ENCODE peak calls at places on chromosomes 5 and 9, in six cellular contexts. N, Q, M, G, J and A are unnamed samples. For H3K4me1, the result is how much of the 10 kb centered on the place peaks cover.

GRCh38 chr5:133741396-133741795 is 129.1 kb upstream of the FSTL4 start:
- DNase-seq in N (no peak), G (no peak), M (no peak), J (no peak), Q (no peak), A (no peak)

GRCh38 chr5:136337788-136338187 is 27.6 kb downstream of the TRPC7 start:
- DNase-seq in N (no peak), G (no peak), M (no peak), J (no peak), Q (no peak), A (no peak)

GRCh38 chr9:21095561-21095960 is 17.8 kb upstream of the IFNB1 start:
- DNase-seq in G (no peak), M (peak), J (no peak), N (no peak), Q (no peak), A (peak)

GRCh38 chr9:122029898-122030297 is 63.2 kb downstream of the TTLL11 start:
- DNase-seq in N (no peak), Q (no peak), J (no peak), M (peak), G (no peak), A (no peak)

GRCh38 chr5:61327761-61328753 is 4.0 kb upstream of the ZSWIM6 start:
- DNase-seq in J (no peak), N (peak), Q (no peak), G (peak), M (peak), A (peak)

GRCh38 chr9:130933114-130934046 is 5.7 kb downstream of the FIBCD1 start:
- DNase-seq in J (no peak), M (peak), Q (no peak), G (peak), N (no peak), A (peak)

GRCh38 chr5:94793113-94793815 is 174.8 kb downstream of the SLF1 start:
- DNase-seq in N (no peak), Q (no peak), J (no peak), G (peak), M (peak), A (peak)

GRCh38 chr5:114101153-114101552 is 260.7 kb upstream of the KCNN2 start:
- DNase-seq in Q (no peak), G (peak), N (no peak), J (no peak), M (peak), A (peak)

GRCh38 chr9:114007991-114008666 is 70.0 kb downstream of the AMBP start:
- DNase-seq in M (no peak), N (peak), J (no peak), G (no peak), Q (peak), A (no peak)

GRCh38 chr9:116658265-116658664 is 28.8 kb upstream of the TRIM32 start:
- DNase-seq in G (no peak), J (no peak), N (peak), M (no peak), Q (no peak), A (no peak)

GRCh38 chr9:129289883-129290282 is 111.8 kb upstream of the IER5L start:
- DNase-seq in J (peak), M (no peak), G (no peak), Q (peak), N (peak), A (no peak)

GRCh38 chr5:139698461-139699146 is 50.5 kb downstream of the CXXC5 start:
- DNase-seq in G (peak), M (no peak), J (no peak), Q (peak), N (peak), A (peak)

GRCh38 chr5:139699352-139699751 is 51.2 kb downstream of the CXXC5 start:
- DNase-seq in M (no peak), G (no peak), J (no peak), Q (no peak), N (peak), A (no peak)

GRCh38 chr5:139702548-139702947 is 54.4 kb downstream of the CXXC5 start:
- DNase-seq in G (no peak), N (no peak), J (no peak), M (no peak), Q (no peak), A (no peak)

GRCh38 chr5:139704748-139705147 is 56.6 kb downstream of the CXXC5 start:
- DNase-seq in M (no peak), G (no peak), N (no peak), J (no peak), Q (no peak), A (no peak)

DNA sequence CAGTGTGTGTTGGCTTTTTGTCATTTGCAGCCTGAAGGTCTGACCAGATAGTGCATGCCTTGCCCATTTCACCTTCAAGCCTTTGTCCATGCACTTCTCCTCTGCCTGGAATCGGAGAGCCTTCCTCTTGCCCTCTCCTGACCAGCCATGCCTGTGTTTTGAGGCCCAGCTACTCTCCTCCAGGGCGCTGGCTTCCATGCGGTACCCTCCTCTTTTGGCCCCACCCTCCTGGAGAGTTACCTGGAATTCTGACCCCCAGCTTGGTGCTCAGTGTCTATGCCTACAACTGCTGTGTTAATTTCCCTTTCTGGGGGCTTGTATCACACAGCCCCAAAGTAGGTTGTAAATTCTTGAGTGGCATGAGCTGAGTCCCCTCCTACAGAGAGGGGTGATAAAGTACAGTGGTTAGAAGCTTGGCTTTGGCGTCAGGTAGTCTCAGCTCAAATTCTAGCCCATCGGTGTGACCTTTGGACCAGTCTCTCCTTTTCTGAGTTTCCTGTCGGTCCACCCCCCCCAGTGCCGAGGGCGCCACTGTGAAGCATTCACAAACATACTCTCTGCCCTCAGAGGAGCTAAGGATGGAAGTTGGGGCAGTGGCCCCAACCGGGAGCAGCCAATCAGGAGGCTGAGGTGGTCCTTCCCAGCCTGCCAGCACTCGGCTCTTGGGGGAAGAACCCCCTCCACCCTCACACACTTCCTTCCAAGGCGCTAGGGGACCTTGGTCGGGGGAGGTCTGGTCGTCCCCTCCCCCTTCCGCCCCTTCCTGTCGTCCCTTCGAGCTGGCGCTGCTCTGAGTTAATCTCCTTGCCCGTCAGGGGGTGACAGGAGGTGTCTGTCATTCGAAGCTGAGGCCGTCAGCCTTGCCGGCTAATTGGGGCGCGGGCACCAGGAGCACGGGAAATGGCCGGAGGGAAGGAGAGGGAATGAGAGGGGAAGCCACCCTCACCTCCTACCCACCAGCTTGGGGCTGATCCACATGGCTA is 52.9 kb downstream of the CXXC5 start:
- DNase-seq in M (no peak), J (no peak), N (peak), Q (no peak), G (no peak), A (no peak)
- H3K4me3 ChIP-seq in M (no peak), J (no peak), N (peak), Q (no peak), G (no peak), A (no peak)

GRCh38 chr5:154477382-154478223 is 424 bp downstream of the HAND1 start:
- DNase-seq in G (no peak), N (peak), Q (no peak), J (no peak), M (no peak), A (peak)
- H3K4me1 ChIP-seq in G (under half), N (under half), Q (under half), J (under half), M (under half), A (under half)

GRCh38 chr5:91020065-91020800 is 362.9 kb downstream of the ARRDC3 start:
- DNase-seq in N (no peak), M (no peak), Q (no peak), J (no peak), G (peak), A (peak)

GRCh38 chr5:91016322-91016721 is 366.8 kb downstream of the ARRDC3 start:
- DNase-seq in N (no peak), G (no peak), J (no peak), M (no peak), Q (no peak), A (no peak)

GRCh38 chr5:91018712-91019371 is 364.3 kb downstream of the ARRDC3 start:
- DNase-seq in Q (no peak), N (no peak), M (no peak), G (no peak), J (no peak), A (peak)

GRCh38 chr5:91016954-91017690 is 366.0 kb downstream of the ARRDC3 start:
- DNase-seq in N (no peak), M (peak), G (peak), J (no peak), Q (no peak), A (peak)

DNA sequence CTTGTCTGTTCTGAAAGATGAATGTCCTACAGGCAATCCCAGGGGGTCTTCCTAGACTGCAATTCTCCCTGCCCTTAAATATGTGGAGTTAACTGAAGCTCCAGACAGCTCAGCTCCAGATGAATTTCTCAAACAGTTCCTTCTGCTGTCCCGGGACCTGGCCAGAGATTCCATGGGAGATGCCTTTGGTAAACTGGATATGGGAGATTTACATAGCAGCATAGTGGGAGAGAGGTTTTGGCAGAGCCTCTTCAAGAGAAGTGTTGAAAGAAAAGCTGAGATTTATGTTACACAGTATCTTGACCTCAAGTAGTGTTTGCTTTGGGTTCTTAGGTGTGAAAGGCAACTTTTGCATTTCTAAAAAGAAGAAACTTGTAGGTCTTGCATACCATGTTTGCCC is 364.9 kb downstream of the ARRDC3 start:
- DNase-seq in Q (no peak), N (no peak), G (peak), J (no peak), M (no peak), A (peak)
- H3K4me3 ChIP-seq in Q (no peak), N (no peak), G (no peak), J (no peak), M (no peak), A (peak)

GRCh38 chr5:170296935-170297588 is 515 bp downstream of the LCP2 start:
- DNase-seq in Q (no peak), J (no peak), N (no peak), M (no peak), G (no peak), A (no peak)

GRCh38 chr5:170292509-170292908 is 5.1 kb downstream of the LCP2 start:
- DNase-seq in G (no peak), M (no peak), N (no peak), Q (no peak), J (no peak), A (no peak)

GRCh38 chr5:170297589-170298462 is at the start of gene LCP2:
- DNase-seq in N (no peak), G (no peak), J (no peak), Q (no peak), M (no peak), A (no peak)

GRCh38 chr5:170293273-170293672 is 4.3 kb downstream of the LCP2 start:
- DNase-seq in N (no peak), J (peak), Q (no peak), G (no peak), M (no peak), A (no peak)

DNA sequence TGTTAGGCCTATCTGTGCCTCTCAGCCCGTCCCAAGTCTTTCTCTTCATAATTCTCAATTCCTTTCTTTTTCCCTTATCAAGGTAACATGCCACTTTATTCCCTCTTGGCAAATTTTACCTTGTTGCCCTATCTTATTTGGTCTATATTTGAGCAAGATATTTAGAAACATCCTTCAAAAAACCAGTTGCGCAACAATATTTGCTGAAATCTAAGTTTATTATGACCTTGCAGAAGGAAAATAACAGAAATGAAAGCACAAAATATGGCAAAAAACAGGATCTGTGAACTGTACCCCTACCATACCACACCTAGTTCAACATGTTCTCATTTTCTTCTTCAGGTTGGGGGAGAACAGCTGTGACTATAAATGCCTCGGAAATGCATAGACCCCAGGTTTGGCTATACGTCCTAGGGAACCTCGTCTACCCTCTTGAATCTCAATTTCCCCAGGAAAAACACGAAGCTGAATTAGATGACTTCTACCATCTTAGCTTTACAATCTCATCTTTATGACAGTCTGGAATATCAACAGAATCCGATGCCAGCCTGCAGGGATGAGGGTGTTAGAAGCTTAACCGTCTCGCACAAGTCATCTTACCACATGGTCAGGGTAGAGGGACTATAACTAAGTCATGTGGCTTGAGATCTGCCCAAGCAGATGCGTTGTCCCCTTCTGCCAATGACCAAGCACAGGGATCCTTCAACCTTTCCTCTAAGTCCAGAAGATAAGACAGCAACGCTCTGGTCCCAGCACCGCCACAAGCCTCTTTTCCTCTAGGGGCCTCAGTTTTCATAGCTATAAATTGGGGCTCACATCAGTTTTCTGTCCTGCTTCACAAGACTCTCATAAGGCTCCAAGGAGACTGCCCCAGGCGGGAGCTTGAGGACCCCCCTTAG is 1.3 kb downstream of the LCP2 start:
- DNase-seq in N (no peak), G (no peak), Q (no peak), J (no peak), M (no peak), A (no peak)
- H3K4me1 ChIP-seq in N (under half), G (under half), Q (under half), J (under half), M (under half), A (under half)

GRCh38 chr9:2241461-2241874 is 226.3 kb downstream of the SMARCA2 start:
- DNase-seq in Q (peak), M (no peak), N (peak), J (peak), G (peak), A (no peak)
- H3K4me3 ChIP-seq in Q (peak), M (peak), N (peak), J (peak), G (peak), A (peak)

DNA sequence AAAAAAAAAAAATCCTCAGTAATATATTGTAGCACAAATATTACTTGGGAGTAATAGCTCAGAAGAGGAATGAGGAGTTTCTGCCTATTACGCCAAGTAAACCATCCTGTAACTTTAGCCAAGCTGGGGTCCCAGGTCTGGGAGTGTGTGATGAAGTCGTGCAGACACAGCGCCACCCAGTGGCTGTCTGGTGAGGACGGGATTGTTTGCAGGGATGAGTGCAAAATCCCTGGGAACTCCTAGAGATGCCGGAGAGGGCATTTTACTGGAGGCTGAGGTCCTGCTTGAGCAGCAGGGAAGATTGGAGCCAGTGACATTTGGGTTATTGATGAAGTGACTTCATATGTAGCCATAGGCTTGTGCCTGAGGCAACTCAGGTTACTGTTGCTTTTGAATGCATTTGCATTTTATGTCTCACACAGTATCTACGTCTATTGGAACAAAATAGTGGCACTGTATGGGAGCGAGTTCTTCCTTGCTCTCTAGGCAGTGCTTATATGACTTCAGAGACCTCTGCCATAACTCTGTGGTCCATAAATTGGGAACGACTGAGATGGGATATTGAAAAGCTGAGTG is 72.8 kb downstream of the PSAT1 start:
- DNase-seq in M (peak), J (peak), G (peak), Q (peak), N (peak), A (peak)
- H3K4me1 ChIP-seq in M (under half), J (under half), G (under half), Q (under half), N (under half), A (under half)

GRCh38 chr5:177364159-177364962 is 6.6 kb downstream of the RGS14 start:
- DNase-seq in J (peak), G (no peak), N (peak), M (no peak), Q (no peak), A (no peak)
- H3K4me3 ChIP-seq in J (no peak), G (no peak), N (no peak), M (no peak), Q (no peak), A (no peak)